ENCODE peak calls at places on chromosome 13, in eight cellular contexts. L is A549, G is upper lobe of left lung, J is ovary, C is stomach, F is K562, T is GM12878, K is H1. E is an unnamed sample.
A peak's percentile ranks its signal among the peaks of the same experiment; 100 is the strongest.

GRCh38 chr13:35855531-35856019 is 275.6 kb downstream of the DCLK1 start:
- DNase-seq in L (peak; percentile 31), T (no peak), C (no peak), K (peak; percentile 66), J (no peak), F (no peak), G (no peak), E (no peak)

GRCh38 chr13:45728759-45729158 is 26.6 kb downstream of the CBY2 start:
- DNase-seq in C (no peak), F (peak; percentile 20), G (no peak), T (no peak), L (peak; percentile 42), J (no peak), K (peak; percentile 56), E (no peak)

GRCh38 chr13:61036715-61037114 is 378.9 kb downstream of the PCDH20 start:
- DNase-seq in J (no peak), K (no peak), F (no peak), L (no peak), G (no peak), C (no peak), T (no peak), E (no peak)

GRCh38 chr13:107421951-107422350 is 793.4 kb downstream of the LIG4 start:
- DNase-seq in C (no peak), L (no peak), K (no peak), G (no peak), F (no peak), T (no peak), J (no peak), E (no peak)

GRCh38 chr13:112693831-112694497 is 4.1 kb downstream of the ATP11A start:
- DNase-seq in C (peak; percentile 25), J (no peak), T (no peak), L (no peak), K (no peak), G (peak; percentile 83), F (no peak), E (peak; percentile 56)

GRCh38 chr13:26058704-26059103 is 6.9 kb upstream of the SHISA2 start:
- DNase-seq in L (no peak), C (no peak), T (no peak), G (no peak), J (no peak), K (no peak), F (no peak), E (no peak)

GRCh38 chr13:73259061-73259908 is 200.5 kb downstream of the KLF5 start:
- DNase-seq in K (no peak), L (no peak), C (no peak), T (no peak), G (no peak), F (no peak), J (no peak), E (peak; percentile 72)

GRCh38 chr13:28451482-28452217 is 43.3 kb downstream of the FLT1 start:
- DNase-seq in G (no peak), L (no peak), J (no peak), F (peak; percentile 9), T (no peak), K (no peak), C (no peak), E (no peak)

GRCh38 chr13:34462843-34463242 is 479.2 kb upstream of the NBEA start:
- DNase-seq in G (no peak), T (no peak), J (no peak), L (peak; percentile 72), K (no peak), C (peak; percentile 29), F (no peak), E (no peak)

GRCh38 chr13:20258208-20258962 is 26.3 kb upstream of the GJB6 start:
- DNase-seq in J (no peak), T (no peak), K (no peak), F (no peak), G (no peak), L (peak; percentile 2), C (no peak), E (no peak)

GRCh38 chr13:45367995-45368394 is 27.0 kb upstream of the TPT1 start:
- DNase-seq in J (no peak), G (no peak), T (no peak), K (no peak), L (no peak), C (no peak), F (no peak), E (no peak)

GRCh38 chr13:111632906-111633305 is 312.5 kb downstream of the TEX29 start:
- DNase-seq in G (no peak), K (peak; percentile 60), J (no peak), F (no peak), L (no peak), C (no peak), T (no peak), E (no peak)

GRCh38 chr13:42925626-42926025 is 66.4 kb downstream of the EPSTI1 start:
- DNase-seq in J (no peak), K (no peak), C (no peak), L (no peak), T (no peak), G (no peak), F (no peak), E (no peak)

DNA sequence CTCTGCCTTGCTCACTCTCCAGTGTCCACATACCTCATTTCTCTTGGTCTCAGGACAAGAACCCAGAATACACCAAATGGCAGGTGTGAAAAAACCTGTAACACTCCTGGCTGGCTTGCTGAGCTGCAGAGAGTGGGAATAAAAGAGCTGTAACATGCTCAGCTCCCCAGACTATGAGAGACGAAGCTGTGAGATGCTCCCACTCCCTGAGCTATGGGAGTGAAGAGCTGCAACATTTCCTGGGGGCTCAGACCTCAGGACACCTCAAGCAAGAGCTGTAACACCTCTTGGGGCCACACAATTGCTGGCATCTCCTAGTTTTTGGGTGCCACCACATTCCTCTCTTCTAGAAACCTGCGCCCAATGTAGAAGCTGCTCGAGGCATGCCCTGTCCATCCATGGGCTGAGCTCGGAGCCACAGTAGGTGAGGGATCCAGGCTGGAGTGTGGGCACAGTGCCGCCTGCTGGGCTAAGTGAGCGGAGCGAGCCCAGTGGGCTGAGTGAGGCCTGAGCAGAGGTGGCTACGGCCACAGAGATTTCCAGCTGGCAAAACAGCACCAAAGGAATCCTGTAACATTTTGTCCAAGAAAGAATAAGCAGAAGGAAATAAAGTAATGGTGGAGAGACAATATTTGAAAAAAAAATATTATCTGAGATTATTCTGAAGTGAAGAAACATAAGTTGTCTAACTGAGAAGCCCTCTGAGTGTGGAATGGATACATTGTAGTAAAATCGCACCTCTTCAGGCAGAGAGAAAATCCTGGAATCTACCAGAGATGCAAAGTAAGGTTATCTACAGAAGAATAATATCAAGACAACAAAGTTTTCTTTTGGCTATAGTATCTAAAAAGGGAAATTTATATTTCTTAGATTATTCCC is 186.2 kb upstream of the PCDH9 start:
- DNase-seq in F (peak; percentile 4), L (peak; percentile 38), J (no peak), G (peak; percentile 43), C (peak; percentile 29), K (peak; percentile 84), T (no peak), E (no peak)
- TF ChIP-seq EP300 in F (no peak), L (no peak), J (no peak), G (no peak), C (no peak), K (no peak), T (no peak), E (no peak)

DNA sequence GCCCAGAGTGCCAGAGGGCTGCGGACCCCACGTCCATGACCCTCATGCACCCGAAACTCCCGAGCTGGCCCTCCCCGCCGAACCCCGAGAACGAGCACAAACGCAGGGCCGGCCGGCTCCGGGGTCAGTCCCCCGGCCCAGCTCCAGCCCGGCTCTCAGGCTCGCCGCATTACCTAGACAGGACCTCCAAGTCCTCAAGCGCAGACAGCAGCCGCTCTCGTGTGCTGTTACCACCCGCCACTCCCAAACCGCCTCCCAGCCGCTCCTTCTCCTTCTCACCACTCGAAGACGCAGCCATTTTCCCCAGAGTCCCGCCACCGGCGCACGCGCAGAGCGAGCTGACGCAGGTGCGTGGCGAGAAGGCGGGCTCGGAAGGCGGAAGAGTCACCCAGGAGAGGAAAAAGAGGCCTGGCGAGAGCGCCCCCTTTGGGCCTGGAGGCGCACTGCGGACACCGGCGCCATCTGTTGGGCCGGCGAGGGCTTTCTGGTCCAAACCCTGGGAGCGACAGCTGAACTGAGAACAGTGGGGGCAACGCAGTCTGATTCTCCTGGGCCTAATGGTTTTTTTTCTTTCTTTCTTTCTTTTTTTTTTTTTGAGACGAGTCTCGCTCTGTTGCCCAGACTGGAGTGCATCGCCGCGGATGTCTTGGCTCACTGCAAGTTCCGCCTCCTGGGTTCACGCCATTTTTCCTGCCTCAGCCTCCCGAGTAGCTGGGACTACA is at the start of gene MED4:
- DNase-seq in F (peak; percentile 88), K (peak; percentile 100), C (peak; percentile 96), T (peak; percentile 79), J (peak; percentile 93), L (peak; percentile 92), G (peak; percentile 95), E (peak; percentile 96)
- TF ChIP-seq POLR2A in F (peak; percentile 93), K (peak; percentile 97), C (no peak), T (peak; percentile 96), J (peak; percentile 80), L (peak; percentile 76), G (peak; percentile 92), E (peak; percentile 90)

DNA sequence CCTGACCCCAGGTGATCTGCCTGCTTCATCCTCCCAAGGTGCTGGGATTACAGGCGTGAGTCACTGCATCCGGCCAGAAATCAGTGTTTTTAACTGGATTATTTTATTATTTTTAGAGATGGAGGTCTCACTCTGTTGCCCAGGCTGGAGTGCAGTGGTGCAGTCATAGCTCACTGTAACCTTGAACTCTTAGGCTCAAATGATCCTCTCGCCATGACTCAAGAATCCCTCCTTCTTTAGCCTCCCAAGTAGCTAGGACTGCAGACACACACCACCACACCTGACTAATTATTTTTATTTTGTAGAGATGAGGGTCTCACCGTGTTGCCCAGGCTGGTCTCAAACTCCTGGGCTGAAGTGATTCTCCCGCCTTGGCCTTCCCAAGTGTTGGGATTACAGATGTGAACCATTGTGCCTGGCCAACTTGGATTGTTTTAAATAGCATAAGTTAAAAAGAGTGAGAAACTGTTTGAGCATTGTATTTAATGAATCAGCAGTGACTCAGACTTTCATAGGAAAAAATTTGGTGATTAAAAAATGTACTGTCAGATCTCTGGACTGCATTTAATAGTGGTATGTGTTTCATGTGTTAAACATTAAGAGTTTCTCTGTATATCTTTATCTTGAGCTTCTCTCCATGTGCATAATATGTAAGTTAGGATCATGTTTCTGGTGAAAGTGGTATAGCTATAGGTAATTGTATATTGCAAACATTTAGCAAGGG is 121.1 kb downstream of the PCCA start:
- DNase-seq in G (no peak), F (no peak), C (no peak), T (no peak), K (no peak), L (no peak), J (no peak), E (no peak)
- TF ChIP-seq EP300 in G (no peak), F (no peak), C (no peak), T (no peak), K (no peak), L (no peak), J (no peak), E (no peak)

DNA sequence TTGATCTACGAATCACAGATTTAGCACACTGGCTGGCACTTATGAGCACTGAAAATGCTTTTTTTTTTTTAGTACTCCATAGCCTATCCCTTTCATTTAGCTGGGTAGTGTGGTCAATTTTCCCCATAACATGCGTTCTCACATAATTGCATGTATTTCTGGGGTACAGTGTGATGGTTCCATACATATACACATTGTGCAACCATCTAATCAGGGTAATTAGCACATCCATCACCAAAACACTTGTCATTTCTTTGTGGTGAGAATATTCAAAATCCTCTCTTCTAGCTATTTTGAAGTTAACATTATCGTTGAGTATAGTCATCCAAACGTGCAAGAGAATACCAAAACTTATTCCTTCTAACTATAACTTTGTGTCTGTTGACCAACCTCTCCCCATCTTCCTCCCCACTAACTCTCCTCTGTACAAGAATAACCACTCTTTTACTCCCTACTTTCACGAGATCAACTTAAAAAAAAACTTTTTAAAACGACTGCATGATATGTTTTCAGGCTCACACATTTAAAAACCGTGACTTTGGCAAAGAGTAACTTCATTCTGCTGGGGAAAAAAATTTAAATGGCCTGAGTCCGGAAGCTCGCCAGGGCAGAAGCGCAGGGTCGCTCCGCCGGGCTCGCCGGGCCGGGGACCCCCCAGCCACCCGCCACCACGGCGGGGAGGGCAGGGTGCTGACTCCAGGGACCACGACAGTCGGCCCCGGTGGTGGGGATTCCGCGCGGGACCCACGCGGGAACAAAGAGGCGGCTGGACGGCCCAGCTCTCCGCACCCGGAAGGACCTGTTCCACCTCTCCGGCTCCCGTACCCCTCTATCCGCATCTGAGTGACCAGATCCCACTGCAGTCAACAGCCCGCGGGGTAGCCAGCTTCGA is 867 bp upstream of the UBAC2 start:
- DNase-seq in J (no peak), L (no peak), K (no peak), G (peak; percentile 28), T (no peak), C (no peak), F (peak; percentile 67), E (peak; percentile 77)
- TF ChIP-seq POLR2A in J (no peak), L (no peak), K (no peak), G (no peak), T (no peak), C (no peak), F (no peak), E (no peak)